ENCODE peak calls at places on chromosomes 12 and 14, in five cellular contexts. Y is RWPE1; C is sciatic nerve; E is T-helper 17 cell; T is activated CD4-positive, CD25-positive, alpha-beta regulatory T cell. G is an unnamed sample.

GRCh38 chr12:98084950-98085349 is 430.4 kb upstream of the TMPO start:
- DNase-seq in Y (no peak), C (no peak), E (no peak), T (no peak), G (no peak)

GRCh38 chr12:1122803-1123202 is 131.8 kb downstream of the ERC1 start:
- DNase-seq in Y (no peak), C (no peak), E (no peak), T (no peak), G (no peak)

GRCh38 chr14:85731198-85731597 is 201.3 kb downstream of the FLRT2 start:
- DNase-seq in Y (no peak), C (peak; percentile 63), E (no peak), T (no peak), G (no peak)

GRCh38 chr12:57093412-57094193 is 4.7 kb downstream of the NAB2 start:
- DNase-seq in Y (peak; percentile 83), C (peak; percentile 90), E (no peak), T (peak; percentile 34), G (peak; percentile 78)

GRCh38 chr14:64503434-64504309 is at the start of gene ZBTB25:
- DNase-seq in Y (peak; percentile 79), C (peak; percentile 91), E (peak; percentile 95), T (peak; percentile 98), G (peak; percentile 90)

GRCh38 chr12:129381717-129382116 is 522.1 kb downstream of the TMEM132D start:
- DNase-seq in Y (no peak), C (no peak), E (no peak), T (no peak), G (no peak)

GRCh38 chr12:117047810-117048584 is 51.2 kb downstream of the TESC start:
- DNase-seq in Y (no peak), C (no peak), E (no peak), T (no peak), G (no peak)

GRCh38 chr14:22836301-22837058 is at the start of gene MMP14:
- DNase-seq in Y (peak; percentile 59), C (peak; percentile 90), E (no peak), T (no peak), G (no peak)

GRCh38 chr12:96368233-96368632 is 32.0 kb downstream of the CDK17 start:
- DNase-seq in Y (no peak), C (no peak), E (no peak), T (no peak), G (no peak)

GRCh38 chr12:53817021-53817389 is 65.2 kb upstream of the CISTR start:
- DNase-seq in Y (no peak), C (no peak), E (no peak), T (no peak), G (no peak)

GRCh38 chr14:99660794-99661193 is 15.9 kb downstream of the HHIPL1 start:
- DNase-seq in Y (no peak), C (no peak), E (no peak), T (no peak), G (no peak)

GRCh38 chr14:36662543-36663403 is 1.1 kb downstream of the PAX9 start:
- DNase-seq in Y (peak; percentile 36), C (peak; percentile 71), E (no peak), T (no peak), G (no peak)

GRCh38 chr12:51759695-51760094 is 88.8 kb downstream of the FIGNL2 start:
- DNase-seq in Y (no peak), C (no peak), E (no peak), T (no peak), G (no peak)

GRCh38 chr12:6214633-6215032 is 14.4 kb downstream of the CD9 start:
- DNase-seq in Y (peak; percentile 63), C (no peak), E (no peak), T (no peak), G (no peak)

GRCh38 chr14:59146484-59146883 is 42.0 kb upstream of the DAAM1 start:
- DNase-seq in Y (no peak), C (no peak), E (no peak), T (no peak), G (no peak)

GRCh38 chr14:24605435-24606190 is 3.9 kb downstream of the GZMH start:
- DNase-seq in Y (peak; percentile 42), C (no peak), E (no peak), T (peak; percentile 26), G (peak; percentile 61)

GRCh38 chr12:50924439-50925341 is 27.7 kb upstream of the HIGD1C start:
- DNase-seq in Y (peak; percentile 66), C (peak; percentile 92), E (no peak), T (no peak), G (peak; percentile 60)

GRCh38 chr12:47825239-47825639 is 5.5 kb upstream of the HDAC7 start:
- DNase-seq in Y (peak; percentile 88), C (no peak), E (no peak), T (no peak), G (peak; percentile 34)

GRCh38 chr14:60637490-60638452 is 11.5 kb downstream of the SIX1 start:
- DNase-seq in Y (no peak), C (no peak), E (no peak), T (no peak), G (no peak)